ENCODE peak calls at places on chromosome 11, in six cellular contexts. One of them, this sample, is unnamed.

GRCh38 chr11:64122411-64123101 is 43.4 kb downstream of the MACROD1 start:
- DNase-seq in lower lobe of right lung: no peak
- DNase-seq in CD4-positive, alpha-beta T cell: no peak
- DNase-seq in Peyer's patch: no peak
- DNase-seq in H9: no peak
- DNase-seq in SK-N-SH: no peak
- DNase-seq in this sample: no peak

GRCh38 chr11:72001255-72001654 is 2.5 kb downstream of the IL18BP start:
- DNase-seq in lower lobe of right lung: no peak
- DNase-seq in H9: no peak
- DNase-seq in SK-N-SH: no peak
- DNase-seq in Peyer's patch: no peak
- DNase-seq in CD4-positive, alpha-beta T cell: no peak
- DNase-seq in this sample: no peak

GRCh38 chr11:36540998-36541397 is 26.8 kb upstream of the RAG1 start:
- DNase-seq in SK-N-SH: peak
- DNase-seq in CD4-positive, alpha-beta T cell: no peak
- DNase-seq in H9: peak
- DNase-seq in Peyer's patch: no peak
- DNase-seq in lower lobe of right lung: no peak
- DNase-seq in this sample: no peak

GRCh38 chr11:92489831-92490399 is 265.3 kb downstream of the FAT3 start:
- DNase-seq in lower lobe of right lung: no peak
- DNase-seq in H9: no peak
- DNase-seq in Peyer's patch: no peak
- DNase-seq in SK-N-SH: peak
- DNase-seq in CD4-positive, alpha-beta T cell: no peak
- DNase-seq in this sample: no peak

GRCh38 chr11:10407055-10407454 is 48.0 kb upstream of the AMPD3 start:
- DNase-seq in lower lobe of right lung: no peak
- DNase-seq in CD4-positive, alpha-beta T cell: no peak
- DNase-seq in Peyer's patch: no peak
- DNase-seq in SK-N-SH: no peak
- DNase-seq in H9: no peak
- DNase-seq in this sample: no peak

GRCh38 chr11:117953029-117953671 is 23.9 kb upstream of the TMPRSS13 start:
- DNase-seq in H9: no peak
- DNase-seq in SK-N-SH: no peak
- DNase-seq in CD4-positive, alpha-beta T cell: no peak
- DNase-seq in Peyer's patch: no peak
- DNase-seq in lower lobe of right lung: no peak
- DNase-seq in this sample: no peak

GRCh38 chr11:87422566-87422965 is 384.8 kb downstream of the TMEM135 start:
- DNase-seq in SK-N-SH: no peak
- DNase-seq in lower lobe of right lung: no peak
- DNase-seq in H9: no peak
- DNase-seq in CD4-positive, alpha-beta T cell: no peak
- DNase-seq in Peyer's patch: no peak
- DNase-seq in this sample: no peak

GRCh38 chr11:86798988-86799387 is 1.4 kb upstream of the PRSS23 start:
- DNase-seq in CD4-positive, alpha-beta T cell: no peak
- DNase-seq in Peyer's patch: no peak
- DNase-seq in SK-N-SH: no peak
- DNase-seq in H9: no peak
- DNase-seq in lower lobe of right lung: no peak
- DNase-seq in this sample: no peak

GRCh38 chr11:60498853-60499252 is 6.3 kb downstream of the MS4A12 start:
- DNase-seq in SK-N-SH: no peak
- DNase-seq in Peyer's patch: peak
- DNase-seq in CD4-positive, alpha-beta T cell: no peak
- DNase-seq in H9: no peak
- DNase-seq in lower lobe of right lung: no peak
- DNase-seq in this sample: no peak

GRCh38 chr11:76698321-76699043 is 27.9 kb upstream of the LRRC32 start:
- DNase-seq in CD4-positive, alpha-beta T cell: no peak
- DNase-seq in Peyer's patch: no peak
- DNase-seq in lower lobe of right lung: no peak
- DNase-seq in SK-N-SH: no peak
- DNase-seq in H9: peak
- DNase-seq in this sample: no peak

GRCh38 chr11:2521681-2522630 is 77.1 kb downstream of the KCNQ1 start:
- DNase-seq in lower lobe of right lung: peak
- DNase-seq in SK-N-SH: peak
- DNase-seq in Peyer's patch: peak
- DNase-seq in H9: peak
- DNase-seq in CD4-positive, alpha-beta T cell: no peak
- DNase-seq in this sample: no peak

GRCh38 chr11:65502274-65502851 is 3.5 kb downstream of the MALAT1 start:
- DNase-seq in H9: no peak
- DNase-seq in lower lobe of right lung: no peak
- DNase-seq in SK-N-SH: no peak
- DNase-seq in CD4-positive, alpha-beta T cell: no peak
- DNase-seq in Peyer's patch: no peak
- DNase-seq in this sample: no peak

GRCh38 chr11:78418584-78419211 is 1.1 kb upstream of the GAB2 start:
- DNase-seq in lower lobe of right lung: no peak
- DNase-seq in CD4-positive, alpha-beta T cell: no peak
- DNase-seq in H9: no peak
- DNase-seq in SK-N-SH: no peak
- DNase-seq in Peyer's patch: no peak
- DNase-seq in this sample: no peak

GRCh38 chr11:116890607-116891006 is 53.2 kb upstream of the APOA1 start:
- DNase-seq in Peyer's patch: no peak
- DNase-seq in CD4-positive, alpha-beta T cell: no peak
- DNase-seq in H9: no peak
- DNase-seq in SK-N-SH: no peak
- DNase-seq in lower lobe of right lung: no peak
- DNase-seq in this sample: no peak

GRCh38 chr11:94017446-94017845 is 3.7 kb upstream of the HEPHL1 start:
- DNase-seq in CD4-positive, alpha-beta T cell: no peak
- DNase-seq in lower lobe of right lung: no peak
- DNase-seq in H9: no peak
- DNase-seq in Peyer's patch: no peak
- DNase-seq in SK-N-SH: no peak
- DNase-seq in this sample: no peak

GRCh38 chr11:2509481-2510001 is 64.7 kb downstream of the KCNQ1 start:
- DNase-seq in lower lobe of right lung: peak
- DNase-seq in CD4-positive, alpha-beta T cell: no peak
- DNase-seq in Peyer's patch: no peak
- DNase-seq in SK-N-SH: peak
- DNase-seq in H9: peak
- DNase-seq in this sample: no peak

GRCh38 chr11:15146271-15147003 is 31.7 kb downstream of the INSC start:
- DNase-seq in Peyer's patch: no peak
- DNase-seq in CD4-positive, alpha-beta T cell: no peak
- DNase-seq in H9: no peak
- DNase-seq in lower lobe of right lung: no peak
- DNase-seq in SK-N-SH: no peak
- DNase-seq in this sample: no peak

GRCh38 chr11:92192141-92192540 is 32.5 kb upstream of the FAT3 start:
- DNase-seq in Peyer's patch: no peak
- DNase-seq in SK-N-SH: no peak
- DNase-seq in H9: no peak
- DNase-seq in CD4-positive, alpha-beta T cell: no peak
- DNase-seq in lower lobe of right lung: no peak
- DNase-seq in this sample: no peak

GRCh38 chr11:67265633-67266423 is 445 bp upstream of the GRK2 start:
- DNase-seq in CD4-positive, alpha-beta T cell: peak
- DNase-seq in H9: peak
- DNase-seq in lower lobe of right lung: peak
- DNase-seq in SK-N-SH: peak
- DNase-seq in Peyer's patch: peak
- DNase-seq in this sample: no peak

GRCh38 chr11:79198898-79199250 is 242.0 kb downstream of the TENM4 start:
- DNase-seq in H9: no peak
- DNase-seq in Peyer's patch: no peak
- DNase-seq in lower lobe of right lung: no peak
- DNase-seq in CD4-positive, alpha-beta T cell: no peak
- DNase-seq in SK-N-SH: no peak
- DNase-seq in this sample: no peak

GRCh38 chr11:65417221-65417701 is 5.3 kb upstream of the NEAT1 start:
- DNase-seq in lower lobe of right lung: peak
- DNase-seq in H9: peak
- DNase-seq in SK-N-SH: no peak
- DNase-seq in CD4-positive, alpha-beta T cell: no peak
- DNase-seq in Peyer's patch: peak
- DNase-seq in this sample: no peak

GRCh38 chr11:111634981-111635705 is 32.9 kb downstream of the SIK2 start:
- DNase-seq in H9: no peak
- DNase-seq in Peyer's patch: no peak
- DNase-seq in lower lobe of right lung: no peak
- DNase-seq in SK-N-SH: no peak
- DNase-seq in CD4-positive, alpha-beta T cell: no peak
- DNase-seq in this sample: no peak

GRCh38 chr11:18408558-18409242 is 3.4 kb upstream of the LDHC start:
- DNase-seq in SK-N-SH: no peak
- DNase-seq in lower lobe of right lung: no peak
- DNase-seq in H9: no peak
- DNase-seq in CD4-positive, alpha-beta T cell: no peak
- DNase-seq in Peyer's patch: no peak
- DNase-seq in this sample: no peak

GRCh38 chr11:68446046-68446725 is 14.4 kb upstream of the PPP6R3 start:
- DNase-seq in H9: no peak
- DNase-seq in CD4-positive, alpha-beta T cell: no peak
- DNase-seq in Peyer's patch: no peak
- DNase-seq in lower lobe of right lung: peak
- DNase-seq in SK-N-SH: peak
- DNase-seq in this sample: no peak

GRCh38 chr11:41659990-41660389 is 200.5 kb upstream of the LRRC4C start:
- DNase-seq in SK-N-SH: no peak
- DNase-seq in H9: no peak
- DNase-seq in lower lobe of right lung: no peak
- DNase-seq in CD4-positive, alpha-beta T cell: no peak
- DNase-seq in Peyer's patch: no peak
- DNase-seq in this sample: no peak

GRCh38 chr11:28964811-28965210 is 856.6 kb downstream of the METTL15 start:
- DNase-seq in CD4-positive, alpha-beta T cell: no peak
- DNase-seq in Peyer's patch: no peak
- DNase-seq in lower lobe of right lung: no peak
- DNase-seq in H9: no peak
- DNase-seq in SK-N-SH: no peak
- DNase-seq in this sample: no peak

GRCh38 chr11:28965824-28966223 is 857.6 kb downstream of the METTL15 start:
- DNase-seq in H9: no peak
- DNase-seq in lower lobe of right lung: no peak
- DNase-seq in SK-N-SH: no peak
- DNase-seq in Peyer's patch: no peak
- DNase-seq in CD4-positive, alpha-beta T cell: no peak
- DNase-seq in this sample: no peak

GRCh38 chr11:28966951-28967350 is 858.8 kb downstream of the METTL15 start:
- DNase-seq in SK-N-SH: no peak
- DNase-seq in lower lobe of right lung: no peak
- DNase-seq in CD4-positive, alpha-beta T cell: no peak
- DNase-seq in H9: no peak
- DNase-seq in Peyer's patch: no peak
- DNase-seq in this sample: no peak

GRCh38 chr11:28969832-28970231 is 861.6 kb downstream of the METTL15 start:
- DNase-seq in Peyer's patch: no peak
- DNase-seq in CD4-positive, alpha-beta T cell: no peak
- DNase-seq in H9: no peak
- DNase-seq in SK-N-SH: no peak
- DNase-seq in lower lobe of right lung: no peak
- DNase-seq in this sample: no peak
- H3K27ac ChIP-seq in Peyer's patch: no peak
- H3K27ac ChIP-seq in CD4-positive, alpha-beta T cell: no peak
- H3K27ac ChIP-seq in H9: no peak
- H3K27ac ChIP-seq in SK-N-SH: no peak
- H3K27ac ChIP-seq in lower lobe of right lung: no peak
- H3K27ac ChIP-seq in this sample: no peak

GRCh38 chr11:12678991-12679390 is 4.8 kb downstream of the TEAD1 start:
- DNase-seq in Peyer's patch: no peak
- DNase-seq in CD4-positive, alpha-beta T cell: no peak
- DNase-seq in H9: no peak
- DNase-seq in lower lobe of right lung: no peak
- DNase-seq in SK-N-SH: no peak
- DNase-seq in this sample: no peak
- H3K27ac ChIP-seq in Peyer's patch: no peak
- H3K27ac ChIP-seq in CD4-positive, alpha-beta T cell: no peak
- H3K27ac ChIP-seq in H9: no peak
- H3K27ac ChIP-seq in lower lobe of right lung: no peak
- H3K27ac ChIP-seq in SK-N-SH: peak
- H3K27ac ChIP-seq in this sample: peak

DNA sequence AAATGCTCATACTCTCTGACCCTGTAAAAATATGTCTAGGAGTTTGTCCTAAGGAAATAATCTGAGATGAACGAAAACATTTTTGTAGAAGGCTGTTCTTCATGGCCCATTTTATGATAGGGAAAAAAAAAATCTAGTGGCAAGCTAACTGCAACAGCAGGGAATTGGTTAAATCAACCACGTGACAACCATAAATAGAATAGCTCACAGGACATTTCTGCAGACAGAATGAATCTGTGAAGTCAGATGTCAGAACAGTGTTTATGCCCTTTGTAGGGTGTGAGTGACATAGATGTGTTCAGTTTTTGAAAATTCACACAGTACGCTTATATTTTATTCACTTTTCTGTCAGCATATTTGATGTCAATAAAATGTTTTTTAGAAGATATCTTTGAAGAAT is 16.1 kb downstream of the ARHGAP1 start:
- DNase-seq in SK-N-SH: no peak
- DNase-seq in Peyer's patch: no peak
- DNase-seq in CD4-positive, alpha-beta T cell: no peak
- DNase-seq in lower lobe of right lung: no peak
- DNase-seq in H9: no peak
- DNase-seq in this sample: no peak
- H3K27ac ChIP-seq in SK-N-SH: no peak
- H3K27ac ChIP-seq in Peyer's patch: no peak
- H3K27ac ChIP-seq in CD4-positive, alpha-beta T cell: no peak
- H3K27ac ChIP-seq in lower lobe of right lung: no peak
- H3K27ac ChIP-seq in H9: no peak
- H3K27ac ChIP-seq in this sample: no peak

GRCh38 chr11:74820763-74821162 is 72.1 kb downstream of the RNF169 start:
- DNase-seq in H9: no peak
- DNase-seq in SK-N-SH: no peak
- DNase-seq in lower lobe of right lung: no peak
- DNase-seq in Peyer's patch: no peak
- DNase-seq in CD4-positive, alpha-beta T cell: no peak
- DNase-seq in this sample: no peak

GRCh38 chr11:74819400-74819799 is 70.8 kb downstream of the RNF169 start:
- DNase-seq in Peyer's patch: no peak
- DNase-seq in CD4-positive, alpha-beta T cell: no peak
- DNase-seq in H9: no peak
- DNase-seq in lower lobe of right lung: no peak
- DNase-seq in SK-N-SH: no peak
- DNase-seq in this sample: no peak

GRCh38 chr11:74815966-74816365 is 67.3 kb downstream of the RNF169 start:
- DNase-seq in H9: no peak
- DNase-seq in SK-N-SH: no peak
- DNase-seq in lower lobe of right lung: no peak
- DNase-seq in Peyer's patch: no peak
- DNase-seq in CD4-positive, alpha-beta T cell: no peak
- DNase-seq in this sample: no peak

GRCh38 chr11:74816664-74817063 is 68.0 kb downstream of the RNF169 start:
- DNase-seq in SK-N-SH: no peak
- DNase-seq in H9: no peak
- DNase-seq in lower lobe of right lung: no peak
- DNase-seq in CD4-positive, alpha-beta T cell: no peak
- DNase-seq in Peyer's patch: no peak
- DNase-seq in this sample: no peak

GRCh38 chr11:74818283-74818946 is 69.8 kb downstream of the RNF169 start:
- DNase-seq in H9: no peak
- DNase-seq in CD4-positive, alpha-beta T cell: no peak
- DNase-seq in SK-N-SH: no peak
- DNase-seq in Peyer's patch: no peak
- DNase-seq in lower lobe of right lung: no peak
- DNase-seq in this sample: no peak
- H3K27ac ChIP-seq in H9: no peak
- H3K27ac ChIP-seq in CD4-positive, alpha-beta T cell: no peak
- H3K27ac ChIP-seq in SK-N-SH: no peak
- H3K27ac ChIP-seq in Peyer's patch: no peak
- H3K27ac ChIP-seq in lower lobe of right lung: no peak
- H3K27ac ChIP-seq in this sample: no peak

This sample was measured in SK-N-MC.